ENCODE peak calls at places on chromosomes 13 and 19, in four cellular contexts. O is suprapubic skin, A is HCT116, U is left lung. P is an unnamed sample.

GRCh38 chr19:38385804-38386257 is 2.0 kb downstream of the GGN start:
- DNase-seq in U (no peak), O (no peak), A (no peak), P (no peak)

GRCh38 chr19:4472174-4472974 is at the start of gene HDGFL2:
- DNase-seq in A (no peak), O (no peak), U (no peak), P (no peak)

GRCh38 chr13:46051958-46052313 is 610 bp downstream of the ZC3H13 start:
- DNase-seq in O (no peak), U (no peak), A (no peak), P (no peak)

GRCh38 chr19:53520163-53520546 is 17.8 kb upstream of the ZNF331 start:
- DNase-seq in A (no peak), O (no peak), U (no peak), P (no peak)

GRCh38 chr13:67147257-67148218 is 82.6 kb downstream of the PCDH9 start:
- DNase-seq in A (no peak), U (no peak), O (no peak), P (no peak)

GRCh38 chr19:48746738-48747575 is at the start of gene IZUMO1:
- DNase-seq in O (no peak), U (peak; percentile 82), A (peak; percentile 59), P (peak; percentile 43)

GRCh38 chr19:5774921-5775320 is 9.6 kb downstream of the PRR22 start:
- DNase-seq in A (no peak), O (no peak), U (no peak), P (no peak)

GRCh38 chr13:25692156-25692555 is 320.4 kb downstream of the ATP8A2 start:
- DNase-seq in O (no peak), A (no peak), U (no peak), P (no peak)

GRCh38 chr13:97003071-97003470 is 8.8 kb upstream of the OXGR1 start:
- DNase-seq in A (no peak), O (no peak), U (no peak), P (no peak)

GRCh38 chr19:17754634-17755532 is 3.6 kb downstream of the FCHO1 start:
- DNase-seq in A (no peak), O (no peak), U (no peak), P (no peak)

GRCh38 chr13:110185696-110186095 is 121.3 kb downstream of the COL4A1 start:
- DNase-seq in U (no peak), A (no peak), O (no peak), P (no peak)

GRCh38 chr19:17172624-17173345 is 42.4 kb upstream of the USE1 start:
- DNase-seq in O (no peak), A (no peak), U (no peak), P (no peak)

GRCh38 chr13:36294061-36294460 is 3.6 kb downstream of the CCDC169 start:
- DNase-seq in O (no peak), U (no peak), A (no peak), P (no peak)

GRCh38 chr13:70817571-70817970 is 709.3 kb upstream of the KLHL1 start:
- DNase-seq in U (no peak), A (no peak), O (no peak), P (no peak)

GRCh38 chr13:113991676-113992179 is 17.9 kb upstream of the C13orf46 start:
- DNase-seq in U (no peak), A (no peak), O (peak; percentile 11), P (no peak)

GRCh38 chr13:80083097-80083429 is 257.9 kb downstream of the SPRY2 start:
- DNase-seq in O (no peak), A (no peak), U (no peak), P (no peak)

GRCh38 chr13:33017410-33017929 is 1.2 kb downstream of the KL start:
- DNase-seq in O (no peak), A (no peak), U (no peak), P (no peak)

GRCh38 chr13:70107125-70107497 is 515 bp upstream of the ATXN8OS start:
- DNase-seq in U (no peak), A (no peak), O (no peak), P (no peak)

GRCh38 chr13:67374391-67374790 is 144.3 kb upstream of the PCDH9 start:
- DNase-seq in O (no peak), U (no peak), A (no peak), P (no peak)

GRCh38 chr19:4580021-4580901 is 20.8 kb upstream of the SEMA6B start:
- DNase-seq in U (no peak), O (no peak), A (no peak), P (no peak)

GRCh38 chr13:94454334-94454733 is 25.1 kb downstream of the DCT start:
- DNase-seq in O (no peak), A (no peak), U (no peak), P (no peak)

GRCh38 chr13:43835701-43836100 is 43.8 kb downstream of the CCDC122 start:
- DNase-seq in A (no peak), O (no peak), U (no peak), P (no peak)

GRCh38 chr13:42812311-42812710 is 30.9 kb downstream of the FAM216B start:
- DNase-seq in U (no peak), A (no peak), O (no peak), P (no peak)

GRCh38 chr19:19098084-19098702 is 34.4 kb downstream of the SLC25A42 start:
- DNase-seq in A (peak; percentile 49), O (no peak), U (no peak), P (no peak)

GRCh38 chr19:44552324-44552723 is 22.8 kb upstream of the CEACAM20 start:
- DNase-seq in U (no peak), A (peak; percentile 63), O (no peak), P (no peak)

GRCh38 chr13:62432906-62433305 is 1017.3 kb upstream of the PCDH20 start:
- DNase-seq in U (no peak), O (no peak), A (no peak), P (no peak)

GRCh38 chr19:52140077-52140710 is 456 bp upstream of the ZNF616 start:
- DNase-seq in U (no peak), O (no peak), A (no peak), P (no peak)

GRCh38 chr19:52138614-52139290 is 986 bp downstream of the ZNF616 start:
- DNase-seq in O (no peak), U (no peak), A (no peak), P (no peak)

GRCh38 chr19:52142001-52142595 is 2.4 kb upstream of the ZNF616 start:
- DNase-seq in A (no peak), U (no peak), O (no peak), P (no peak)

DNA sequence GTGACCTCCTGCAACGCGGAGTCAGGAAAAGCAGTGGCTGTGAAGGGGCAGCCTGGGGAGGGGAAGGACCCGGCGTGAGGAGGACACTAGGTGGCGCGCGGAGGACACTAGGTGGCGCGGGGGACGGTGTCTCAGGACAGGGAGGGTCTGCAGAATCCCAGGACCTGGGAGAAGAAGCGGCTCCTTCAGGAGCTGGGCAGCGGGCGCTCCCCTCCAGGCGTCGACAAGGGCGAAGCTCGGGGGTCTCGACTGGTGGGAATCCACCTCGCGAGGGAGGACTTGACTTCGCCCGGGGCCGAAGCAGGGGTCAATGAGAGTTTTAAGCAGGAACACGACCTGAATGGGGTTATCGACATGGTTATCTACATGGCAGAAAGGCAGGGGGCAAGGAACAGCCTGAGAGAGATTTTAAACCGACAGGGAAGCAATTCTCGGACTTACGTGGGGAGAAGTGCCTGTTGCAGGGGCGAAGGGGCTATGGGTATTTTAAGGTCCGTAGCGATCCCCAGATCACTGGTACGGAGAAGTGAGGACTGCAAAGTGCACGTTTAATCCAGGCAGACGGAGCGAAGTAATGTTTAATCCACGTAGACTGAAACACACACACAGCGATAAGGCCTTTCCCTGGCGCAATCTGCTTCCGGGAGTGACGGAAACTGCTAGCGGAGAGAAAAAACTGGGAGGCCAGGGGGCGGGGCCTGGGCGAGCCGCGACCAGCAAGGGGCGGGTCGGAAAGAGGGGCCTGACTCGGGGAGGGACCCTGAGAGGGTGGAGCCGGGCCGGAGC is at the start of gene ZNF616:
- DNase-seq in A (peak; percentile 85), U (peak; percentile 98), O (peak; percentile 98), P (peak; percentile 79)
- TF ChIP-seq CTCF in A (peak; percentile 79), U (peak; percentile 58), O (peak; percentile 56), P (peak; percentile 70)

DNA sequence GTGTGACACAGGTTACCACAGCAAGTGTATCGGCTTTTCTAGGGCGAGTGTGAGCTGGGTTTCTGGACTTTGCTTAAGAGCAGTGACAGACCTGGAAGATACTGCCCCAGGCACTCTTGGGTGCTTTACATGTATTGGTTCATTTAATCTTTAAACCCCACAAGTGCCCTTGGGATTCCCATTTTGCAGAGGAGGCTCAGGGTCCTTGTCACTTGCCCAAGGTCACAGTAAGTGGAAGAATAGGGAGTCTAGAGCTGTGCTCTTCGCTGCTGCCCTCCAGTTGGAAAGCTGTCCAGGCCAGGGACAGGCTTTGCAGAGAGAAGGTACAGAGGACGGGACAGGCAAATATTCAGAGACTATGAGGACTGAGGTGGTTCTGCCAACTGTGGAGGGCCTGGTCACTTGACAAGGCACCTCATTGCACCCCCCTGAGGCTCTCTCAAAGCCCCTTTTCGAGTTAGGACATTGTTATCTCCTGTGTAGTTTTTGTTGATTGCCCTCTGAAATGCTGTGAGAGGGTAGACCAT is 42.4 kb downstream of the BBC3 start:
- DNase-seq in A (no peak), U (no peak), O (no peak), P (no peak)
- H3K27ac ChIP-seq in A (peak overlapping the region; percentile 76), U (no peak overlapping the region), O (peak overlapping the region; percentile 72), P (peak overlapping the region; percentile 77)

DNA sequence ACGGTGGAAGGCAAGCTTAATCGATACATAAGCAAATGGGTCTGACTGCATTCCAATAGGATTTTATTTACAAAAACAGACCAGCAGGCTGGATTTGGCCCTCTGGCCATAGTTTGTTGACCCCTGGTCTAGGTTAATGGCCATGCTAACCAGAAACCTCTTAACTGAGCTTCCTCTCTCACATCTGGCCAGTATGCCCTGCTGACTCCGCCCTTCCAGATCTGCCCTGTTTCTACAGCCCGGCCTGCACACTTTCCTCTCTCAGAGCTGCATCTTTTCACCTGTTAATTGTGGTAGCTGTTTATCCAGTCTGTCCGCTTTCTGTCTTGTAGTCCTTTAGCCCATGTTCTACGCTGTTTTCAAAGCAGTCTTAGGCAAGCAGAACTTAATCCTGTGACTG is 25.6 kb downstream of the EDNRB start:
- DNase-seq in U (no peak), A (no peak), O (no peak), P (no peak)
- TF ChIP-seq CTCF in U (no peak), A (no peak), O (no peak), P (no peak)

GRCh38 chr19:2325261-2326046 is 2.9 kb downstream of the LSM7 start:
- DNase-seq in O (no peak), U (no peak), A (no peak), P (no peak)

GRCh38 chr19:2323707-2324106 is 4.7 kb downstream of the LSM7 start:
- DNase-seq in A (no peak), O (no peak), U (no peak), P (no peak)

GRCh38 chr19:2326699-2327360 is 1.6 kb downstream of the LSM7 start:
- DNase-seq in A (no peak), U (no peak), O (no peak), P (no peak)

GRCh38 chr19:2321565-2322283 is 6.7 kb downstream of the LSM7 start:
- DNase-seq in O (no peak), A (no peak), U (no peak), P (no peak)

DNA sequence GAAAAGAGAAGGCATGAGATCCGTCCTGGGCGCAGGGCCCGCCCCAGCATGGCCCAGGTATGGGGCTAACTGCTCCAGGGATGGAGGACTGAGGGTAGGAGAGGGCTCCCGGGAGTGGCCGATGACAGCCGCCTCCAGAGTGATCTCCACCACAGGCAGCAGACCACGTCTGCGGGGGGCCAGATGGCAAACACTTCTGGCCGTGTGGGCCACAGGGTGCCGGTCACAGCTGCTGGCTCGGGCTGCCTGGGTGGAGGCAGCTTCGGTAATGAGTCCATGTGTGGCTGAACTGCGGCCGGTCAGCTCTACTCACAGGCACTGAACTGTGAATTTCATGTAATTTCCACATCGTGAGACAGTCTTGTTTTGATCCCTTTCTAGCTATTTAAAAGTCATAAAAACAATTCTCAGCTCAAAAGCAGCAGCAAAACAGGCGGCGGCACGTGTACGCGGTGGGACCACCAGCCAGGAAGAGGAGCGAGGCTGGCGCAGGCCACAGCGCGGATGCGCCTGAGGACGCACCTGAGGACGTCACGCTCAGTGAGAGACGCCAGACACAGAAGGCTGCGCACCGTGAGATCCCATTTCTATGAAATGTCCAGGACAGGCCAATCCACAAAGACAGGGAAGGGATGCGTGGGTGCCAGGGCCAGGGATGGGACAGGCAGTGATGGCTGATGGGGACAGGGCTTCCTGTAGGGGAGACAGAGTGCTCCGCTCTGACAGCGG is 4.0 kb downstream of the LSM7 start:
- DNase-seq in O (no peak), A (no peak), U (no peak), P (no peak)
- H3K27ac ChIP-seq in O (no peak overlapping the region), A (no peak overlapping the region), U (no peak overlapping the region), P (no peak overlapping the region)

P was measured in thoracic aorta.